ENCODE peak calls at places on chromosomes 6 and 20, in four cellular contexts. C is PC-9; L is CD4-positive, CD25-positive, alpha-beta regulatory T cell; O is cardiac muscle cell. W is an unnamed sample. For H3K9me3 and H3K4me1, the result is how much of the 10 kb centered on the place peaks cover.

GRCh38 chr20:31573555-31574295 is 31.4 kb upstream of the ID1 start:
- DNase-seq in O (no peak), L (no peak), C (peak), W (no peak)

GRCh38 chr6:97049254-97050004 is 124.9 kb downstream of the KLHL32 start:
- DNase-seq in C (no peak), O (peak), L (peak), W (no peak)

GRCh38 chr20:63278661-63279060 is 6.0 kb downstream of the ARFGAP1 start:
- DNase-seq in L (no peak), C (no peak), O (no peak), W (peak)

GRCh38 chr6:125995972-125996580 is 9.7 kb downstream of the TRMT11 start:
- DNase-seq in L (peak), C (peak), O (peak), W (peak)

GRCh38 chr20:25233016-25233772 is 14.7 kb upstream of the PYGB start:
- DNase-seq in L (no peak), C (peak), O (peak), W (peak)

GRCh38 chr6:155126727-155127439 is 131.8 kb downstream of the TIAM2 start:
- DNase-seq in O (peak), C (peak), L (peak), W (no peak)

GRCh38 chr6:113004691-113005270 is 657.7 kb downstream of the RFPL4B start:
- DNase-seq in L (no peak), O (no peak), C (no peak), W (no peak)

GRCh38 chr6:85126448-85127178 is 323.3 kb upstream of the NT5E start:
- DNase-seq in C (no peak), L (no peak), O (peak), W (peak)

GRCh38 chr6:38493929-38494547 is 145.7 kb downstream of the BTBD9 start:
- DNase-seq in L (peak), O (peak), C (peak), W (peak)

GRCh38 chr6:13307508-13307995 is 20.8 kb downstream of the TBC1D7 start:
- DNase-seq in C (peak), L (no peak), O (peak), W (no peak)

GRCh38 chr6:169738204-169738971 is 13.0 kb downstream of the DYNLT2 start:
- DNase-seq in L (no peak), O (peak), C (no peak), W (peak)

GRCh38 chr6:113564401-113565161 is 292.6 kb upstream of the MARCKS start:
- DNase-seq in O (peak), L (no peak), C (no peak), W (peak)

GRCh38 chr20:57428611-57429496 is 37.7 kb downstream of the RBM38 start:
- DNase-seq in L (no peak), C (no peak), O (no peak), W (peak)

GRCh38 chr6:17281497-17282481 is 628 bp downstream of the RBM24 start:
- DNase-seq in O (peak), C (no peak), L (no peak), W (peak)

GRCh38 chr6:14763616-14764015 is 482.3 kb upstream of the JARID2 start:
- DNase-seq in L (no peak), O (no peak), C (no peak), W (no peak)

GRCh38 chr20:1341561-1342265 is 12.8 kb upstream of the SDCBP2 start:
- DNase-seq in O (peak), C (peak), L (no peak), W (no peak)

GRCh38 chr20:43341541-43341940 is 116.2 kb upstream of the SRSF6 start:
- DNase-seq in O (no peak), L (no peak), C (no peak), W (no peak)
- H3K9me3 ChIP-seq in O (under half), L (under half), C (under half), W (under half)

GRCh38 chr6:142839686-142840040 is 105.3 kb downstream of the HIVEP2 start:
- DNase-seq in L (no peak), O (no peak), C (peak), W (no peak)

GRCh38 chr6:142843344-142843743 is 101.6 kb downstream of the HIVEP2 start:
- DNase-seq in C (no peak), O (no peak), L (no peak), W (no peak)

GRCh38 chr6:142844065-142844755 is 100.8 kb downstream of the HIVEP2 start:
- DNase-seq in C (no peak), L (no peak), O (no peak), W (no peak)

GRCh38 chr6:142842423-142843261 is 102.3 kb downstream of the HIVEP2 start:
- DNase-seq in L (peak), C (peak), O (peak), W (no peak)

DNA sequence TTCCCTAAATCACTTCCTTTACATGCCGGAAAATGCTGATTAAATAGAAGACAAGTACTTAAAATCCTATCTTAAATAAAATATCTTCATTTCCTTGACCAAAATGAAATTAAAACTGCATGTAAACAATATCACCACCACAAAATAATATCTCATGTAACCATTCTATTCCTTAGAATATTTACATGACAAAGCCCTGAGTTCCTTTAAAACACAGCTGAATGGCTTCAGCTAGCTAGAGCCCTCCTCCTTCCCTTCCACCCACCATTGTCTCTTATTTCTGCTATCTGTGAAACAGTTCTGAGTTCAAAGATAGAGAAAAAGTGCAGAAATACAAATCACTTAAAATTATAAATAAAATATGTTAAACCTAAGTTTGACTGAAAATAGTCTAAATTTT is 103.1 kb downstream of the HIVEP2 start:
- DNase-seq in O (no peak), L (peak), C (no peak), W (no peak)
- H3K4me3 ChIP-seq in O (no peak), L (peak), C (no peak), W (peak)

GRCh38 chr6:167686204-167686893 is 140.4 kb upstream of the AFDN start:
- DNase-seq in L (no peak), C (no peak), O (no peak), W (no peak)
- H3K4me1 ChIP-seq in L (under half), C (under half), O (under half), W (under half)

GRCh38 chr6:137203256-137203655 is 15.9 kb downstream of the IFNGR1 start:
- DNase-seq in C (no peak), L (no peak), O (no peak), W (no peak)

GRCh38 chr6:137206562-137206961 is 12.6 kb downstream of the IFNGR1 start:
- DNase-seq in O (peak), L (no peak), C (no peak), W (no peak)

GRCh38 chr6:137210903-137211302 is 8.3 kb downstream of the IFNGR1 start:
- DNase-seq in C (no peak), O (peak), L (no peak), W (no peak)

GRCh38 chr6:137211910-137212309 is 7.3 kb downstream of the IFNGR1 start:
- DNase-seq in L (no peak), O (no peak), C (no peak), W (no peak)

GRCh38 chr6:137208279-137208678 is 10.9 kb downstream of the IFNGR1 start:
- DNase-seq in L (no peak), O (no peak), C (no peak), W (no peak)
- H3K9me3 ChIP-seq in L (under half), O (under half), C (under half), W (under half)

DNA sequence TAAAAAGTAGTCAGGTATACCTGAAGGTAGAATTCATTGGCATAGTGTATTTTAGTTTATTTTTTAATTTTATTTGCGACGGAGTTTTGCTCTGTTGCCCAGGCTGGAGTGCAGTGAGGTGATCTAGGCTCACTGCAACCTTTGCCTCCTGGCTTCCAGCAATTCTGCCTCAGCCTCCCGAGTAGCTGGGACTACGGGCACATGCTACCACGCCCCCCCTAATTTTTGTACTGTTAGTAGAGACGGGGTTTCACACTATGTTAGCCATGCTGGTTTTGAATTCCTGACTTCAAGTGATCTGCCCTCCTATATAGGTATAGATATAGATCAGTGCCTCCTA is 102.8 kb upstream of the PRSS16 start:
- DNase-seq in C (no peak), O (no peak), L (no peak), W (no peak)
- H3K4me3 ChIP-seq in C (peak), O (peak), L (peak), W (no peak)

GRCh38 chr6:119078449-119079287 is at the start of gene FAM184A:
- DNase-seq in L (peak), C (peak), O (peak), W (peak)

GRCh38 chr6:119076173-119076965 is 2.1 kb downstream of the FAM184A start:
- DNase-seq in L (peak), O (no peak), C (no peak), W (no peak)

GRCh38 chr6:119077643-119078448 is 618 bp downstream of the FAM184A start:
- DNase-seq in O (peak), C (peak), L (peak), W (peak)

GRCh38 chr6:119076966-119077642 is 1.4 kb downstream of the FAM184A start:
- DNase-seq in C (peak), L (peak), O (no peak), W (no peak)

GRCh38 chr6:119079288-119079809 is 885 bp upstream of the FAM184A start:
- DNase-seq in C (peak), L (no peak), O (peak), W (no peak)
- H3K4me1 ChIP-seq in C (under half), L (under half), O (under half), W (under half)

GRCh38 chr6:147297124-147297523 is 92.9 kb downstream of the STXBP5 start:
- DNase-seq in O (no peak), L (no peak), C (no peak), W (no peak)
- H3K9me3 ChIP-seq in O (under half), L (under half), C (under half), W (under half)

DNA sequence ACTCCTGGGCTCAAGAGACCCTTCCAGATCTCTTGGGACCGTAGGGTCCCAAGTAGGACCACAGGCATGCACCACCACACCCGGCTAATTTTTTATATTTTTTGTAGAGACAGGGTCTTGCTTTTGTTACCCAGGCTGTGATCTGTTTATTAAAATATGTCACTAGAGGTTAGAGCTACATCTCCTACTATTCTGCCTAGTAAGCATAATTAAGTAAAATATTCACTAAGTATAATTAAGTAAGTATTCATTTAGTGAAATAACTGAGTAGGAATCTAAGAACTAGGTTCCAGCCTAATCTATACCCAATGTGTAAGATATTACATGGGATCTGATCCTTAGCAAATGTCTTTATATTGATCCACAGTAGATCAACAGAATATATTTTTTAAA is 40.2 kb upstream of the GCM1 start:
- DNase-seq in O (no peak), C (no peak), L (no peak), W (no peak)
- H3K4me3 ChIP-seq in O (no peak), C (no peak), L (peak), W (no peak)

W was measured in right cardiac atrium.